ENCODE peak calls at places on chromosome 17, in eight cellular contexts. P is A549, I is uterus, T is body of pancreas, K is prostate gland, Q is esophagus squamous epithelium, E is breast epithelium, A is testis. Z is an unnamed sample.

GRCh38 chr17:75643033-75644017 is 10.1 kb downstream of the SMIM5 start:
- DNase-seq in P (no peak), I (no peak), T (no peak), K (no peak), Q (no peak), E (peak; percentile 44), A (no peak), Z (peak; percentile 62)

GRCh38 chr17:36525113-36525512 is 9.6 kb downstream of the MYO19 start:
- DNase-seq in P (no peak), I (no peak), T (no peak), K (no peak), Q (no peak), E (no peak), A (no peak), Z (no peak)

GRCh38 chr17:64658931-64659330 is 3.2 kb downstream of the SMURF2 start:
- DNase-seq in P (peak; percentile 39), I (no peak), T (no peak), K (no peak), Q (no peak), E (no peak), A (no peak), Z (no peak)

GRCh38 chr17:63042443-63042842 is 76.4 kb downstream of the TANC2 start:
- DNase-seq in P (no peak), I (no peak), T (no peak), K (no peak), Q (no peak), E (no peak), A (no peak), Z (no peak)

GRCh38 chr17:66748578-66748977 is 86.3 kb upstream of the CACNG5 start:
- DNase-seq in P (no peak), I (no peak), T (no peak), K (no peak), Q (no peak), E (no peak), A (no peak), Z (no peak)

GRCh38 chr17:66507103-66507923 is 204.9 kb downstream of the PRKCA start:
- DNase-seq in P (peak; percentile 76), I (peak; percentile 40), T (peak; percentile 15), K (peak; percentile 41), Q (no peak), E (no peak), A (peak; percentile 62), Z (no peak)

GRCh38 chr17:5832886-5833285 is 237.3 kb upstream of the WSCD1 start:
- DNase-seq in P (peak; percentile 62), I (no peak), T (no peak), K (no peak), Q (no peak), E (no peak), A (no peak), Z (no peak)

GRCh38 chr17:18248300-18248731 is 10.2 kb downstream of the FLII start:
- DNase-seq in P (peak; percentile 83), I (peak; percentile 72), T (peak; percentile 60), K (peak; percentile 65), Q (no peak), E (peak; percentile 53), A (peak; percentile 66), Z (peak; percentile 58)

GRCh38 chr17:38898812-38899348 is 26.5 kb upstream of the LASP1NB start:
- DNase-seq in P (no peak), I (no peak), T (no peak), K (no peak), Q (no peak), E (no peak), A (no peak), Z (no peak)

GRCh38 chr17:7476474-7476873 is 3.0 kb downstream of the ZBTB4 start:
- DNase-seq in P (peak; percentile 50), I (no peak), T (no peak), K (no peak), Q (no peak), E (peak; percentile 57), A (no peak), Z (no peak)

GRCh38 chr17:32486091-32486700 is 597 bp upstream of the CDK5R1 start:
- DNase-seq in P (peak; percentile 77), I (peak; percentile 66), T (peak; percentile 74), K (peak; percentile 62), Q (no peak), E (no peak), A (peak; percentile 77), Z (peak; percentile 61)

GRCh38 chr17:42153919-42154491 is 784 bp downstream of the RAB5C start:
- DNase-seq in P (no peak), I (no peak), T (no peak), K (no peak), Q (no peak), E (no peak), A (no peak), Z (no peak)

GRCh38 chr17:56676807-56677206 is 83.3 kb downstream of the NOG start:
- DNase-seq in P (peak; percentile 18), I (no peak), T (no peak), K (no peak), Q (no peak), E (no peak), A (no peak), Z (no peak)

GRCh38 chr17:36129616-36130015 is 26.0 kb downstream of the CCL4 start:
- DNase-seq in P (no peak), I (no peak), T (no peak), K (no peak), Q (no peak), E (no peak), A (no peak), Z (no peak)

GRCh38 chr17:45361976-45362375 is 45.2 kb upstream of the MAP3K14 start:
- DNase-seq in P (no peak), I (no peak), T (no peak), K (no peak), Q (no peak), E (no peak), A (no peak), Z (no peak)

GRCh38 chr17:46777943-46778915 is 40.3 kb downstream of the WNT3 start:
- DNase-seq in P (peak; percentile 36), I (no peak), T (no peak), K (no peak), Q (no peak), E (no peak), A (no peak), Z (no peak)

GRCh38 chr17:62778990-62779681 is 29.0 kb downstream of the MARCHF10 start:
- DNase-seq in P (peak; percentile 92), I (peak; percentile 59), T (no peak), K (peak; percentile 14), Q (no peak), E (peak; percentile 61), A (peak; percentile 26), Z (peak; percentile 86)

GRCh38 chr17:51263001-51263400 is 2.7 kb downstream of the UTP18 start:
- DNase-seq in P (no peak), I (no peak), T (no peak), K (no peak), Q (no peak), E (no peak), A (no peak), Z (no peak)

GRCh38 chr17:40343126-40344119 is 21.1 kb downstream of the GJD3 start:
- DNase-seq in P (no peak), I (no peak), T (no peak), K (no peak), Q (no peak), E (no peak), A (no peak), Z (no peak)

GRCh38 chr17:28347261-28347891 is 10.0 kb downstream of the POLDIP2 start:
- DNase-seq in P (no peak), I (no peak), T (peak; percentile 33), K (no peak), Q (no peak), E (peak; percentile 69), A (peak; percentile 44), Z (no peak)
- TF ChIP-seq POLR2A in P (no peak), I (no peak), T (peak; percentile 6), K (no peak), Q (no peak), E (no peak), A (no peak), Z (no peak)

GRCh38 chr17:16190703-16191360 is 24.5 kb downstream of the NCOR1 start:
- DNase-seq in P (no peak), I (no peak), T (no peak), K (no peak), Q (no peak), E (no peak), A (no peak), Z (no peak)
- H3K4me3 ChIP-seq in P (no peak overlapping the region), I (no peak overlapping the region), T (no peak overlapping the region), K (no peak overlapping the region), Q (no peak overlapping the region), E (no peak overlapping the region), A (no peak overlapping the region), Z (no peak overlapping the region)

DNA sequence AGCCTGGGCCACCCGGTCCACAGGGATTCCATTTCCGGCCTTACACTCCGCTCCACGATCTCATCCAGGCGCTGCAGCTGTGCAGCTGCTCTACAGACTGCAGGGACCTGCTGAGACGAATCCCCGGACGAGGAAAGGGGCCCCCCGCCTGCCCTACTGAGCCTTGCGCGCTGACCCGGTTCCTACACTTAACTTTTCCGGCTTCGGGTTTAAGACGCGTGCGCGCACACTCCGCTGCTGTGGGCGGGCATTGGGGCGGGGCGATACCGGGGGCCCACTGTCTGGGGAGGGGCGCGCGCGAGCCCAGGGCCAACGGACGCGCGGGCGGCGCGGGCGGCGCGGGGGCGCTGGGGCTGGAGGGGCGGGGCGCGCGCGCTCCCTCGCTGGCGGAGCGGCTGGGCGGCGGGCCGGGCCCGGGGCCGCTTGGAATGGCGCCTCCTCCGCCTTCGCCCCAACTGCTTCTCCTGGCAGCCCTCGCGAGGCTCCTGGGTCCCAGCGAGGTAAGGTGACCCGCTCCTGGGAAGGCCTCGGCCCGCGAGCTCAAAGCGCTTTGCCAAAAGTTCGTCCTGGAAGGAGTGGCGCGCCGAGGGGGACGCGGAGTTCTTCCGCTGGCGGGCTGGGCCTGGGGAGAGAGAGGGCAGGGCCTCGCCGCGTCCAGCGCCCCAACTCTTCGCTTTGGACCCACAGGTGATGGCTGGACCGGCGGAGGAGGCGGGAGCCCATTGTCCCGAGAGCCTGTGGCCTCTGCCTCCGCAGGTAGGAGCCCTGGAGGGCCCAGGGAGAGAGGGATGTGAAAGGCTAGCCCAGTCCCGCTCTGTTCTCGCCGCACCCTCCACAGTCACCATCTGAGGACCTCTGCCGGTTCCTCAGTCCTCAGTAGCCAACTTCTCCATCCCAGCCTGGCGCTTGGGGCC is at the start of gene TP53I13:
- DNase-seq in P (peak; percentile 90), I (peak; percentile 90), T (peak; percentile 91), K (peak; percentile 88), Q (peak; percentile 58), E (peak; percentile 64), A (peak; percentile 94), Z (peak; percentile 91)
- TF ChIP-seq POLR2A in P (peak; percentile 81), I (peak; percentile 63), T (peak; percentile 81), K (peak; percentile 86), Q (no peak), E (peak; percentile 21), A (no peak), Z (peak; percentile 31)

GRCh38 chr17:58337600-58338453 is 9.2 kb upstream of the TSPOAP1 start:
- DNase-seq in P (no peak), I (peak; percentile 59), T (peak; percentile 29), K (peak; percentile 20), Q (peak; percentile 81), E (peak; percentile 71), A (peak; percentile 61), Z (peak; percentile 94)
- H3K4me3 ChIP-seq in P (no peak overlapping the region), I (no peak overlapping the region), T (no peak overlapping the region), K (no peak overlapping the region), Q (peak overlapping the region; percentile 24), E (no peak overlapping the region), A (no peak overlapping the region), Z (no peak overlapping the region)

Z was measured in upper lobe of left lung.